ENCODE peak calls at places on chromosomes 7 and 10, in seven cellular contexts. O is mesothelial cell of epicardium; B is RPMI7951; H is stimulated activated CD4-positive, alpha-beta T cell treated with anti-CD3 and anti-CD28 coated beads, Interleukin-4, amount 100 ng/mL, for 24 hours; U is activated CD4-positive, alpha-beta T cell treated with anti-CD3 and anti-CD28 coated beads for 24 hours; M is CD8-positive, alpha-beta T cell; Q is tibial artery. X is an unnamed sample.

GRCh38 chr7:36129048-36129534 is 24.0 kb upstream of the EEPD1 start:
- DNase-seq in Q (peak), O (no peak), M (no peak), U (no peak), H (no peak), B (peak), X (no peak)

GRCh38 chr7:13990319-13990983 is 985 bp upstream of the ETV1 start:
- DNase-seq in O (no peak), U (no peak), H (peak), B (peak), M (no peak), Q (peak), X (no peak)

GRCh38 chr10:79259834-79260233 is 87.4 kb upstream of the PPIF start:
- DNase-seq in U (no peak), B (no peak), H (no peak), O (no peak), Q (no peak), M (no peak), X (no peak)

GRCh38 chr7:127578711-127579275 is 6.6 kb downstream of the GCC1 start:
- DNase-seq in U (no peak), H (no peak), B (peak), O (no peak), Q (no peak), M (no peak), X (no peak)

GRCh38 chr7:66720571-66720970 is 20.0 kb upstream of the RABGEF1 start:
- DNase-seq in U (no peak), B (no peak), M (no peak), O (no peak), H (no peak), Q (no peak), X (no peak)

GRCh38 chr10:68550747-68551411 is 9.3 kb upstream of the TET1 start:
- DNase-seq in O (no peak), Q (peak), H (peak), U (no peak), B (peak), M (no peak), X (peak)

GRCh38 chr7:24889611-24890010 is 90.4 kb downstream of the OSBPL3 start:
- DNase-seq in B (no peak), U (no peak), H (no peak), O (no peak), Q (no peak), M (no peak), X (no peak)

GRCh38 chr7:99127636-99128035 is 16.3 kb downstream of the SMURF1 start:
- DNase-seq in H (no peak), M (no peak), B (peak), Q (no peak), U (no peak), O (no peak), X (no peak)

GRCh38 chr7:30647589-30647988 is 34.7 kb downstream of the CRHR2 start:
- DNase-seq in U (no peak), Q (no peak), H (no peak), O (no peak), B (no peak), M (no peak), X (no peak)

GRCh38 chr7:112571852-112572607 is 91.2 kb downstream of the LSMEM1 start:
- DNase-seq in O (no peak), U (no peak), Q (no peak), M (no peak), B (no peak), H (no peak), X (no peak)

GRCh38 chr10:124116771-124117510 is 23.5 kb upstream of the CHST15 start:
- DNase-seq in H (no peak), M (no peak), O (no peak), U (no peak), Q (no peak), B (no peak), X (no peak)

GRCh38 chr7:7920481-7920880 is 48.1 kb upstream of the GLCCI1 start:
- DNase-seq in U (no peak), Q (no peak), O (no peak), M (no peak), H (peak), B (no peak), X (no peak)

GRCh38 chr7:28165221-28165807 is 15.3 kb downstream of the JAZF1 start:
- DNase-seq in O (no peak), B (no peak), M (no peak), Q (no peak), H (no peak), U (no peak), X (no peak)

GRCh38 chr7:131522325-131522920 is 34.0 kb downstream of the PODXL start:
- DNase-seq in O (no peak), B (peak), H (no peak), Q (no peak), M (no peak), U (no peak), X (no peak)

GRCh38 chr10:2146079-2146478 is 408.8 kb upstream of the ADARB2 start:
- DNase-seq in O (no peak), M (no peak), Q (no peak), B (peak), H (no peak), U (no peak), X (no peak)

GRCh38 chr10:62058476-62058875 is 157.0 kb downstream of the ARID5B start:
- DNase-seq in Q (no peak), O (no peak), U (no peak), B (no peak), M (no peak), H (no peak), X (no peak)

GRCh38 chr7:45580053-45580872 is 6.1 kb downstream of the ADCY1 start:
- DNase-seq in H (no peak), B (no peak), O (no peak), U (no peak), Q (no peak), M (no peak), X (no peak)

GRCh38 chr10:86374664-86375063 is 8.1 kb upstream of the GRID1 start:
- DNase-seq in B (no peak), H (no peak), M (no peak), U (no peak), Q (no peak), O (no peak), X (no peak)

GRCh38 chr10:89494615-89495014 is 40.8 kb downstream of the SLC16A12 start:
- DNase-seq in U (no peak), O (no peak), Q (no peak), H (no peak), M (no peak), B (no peak), X (no peak)

GRCh38 chr10:33087142-33087541 is 129.1 kb upstream of the ITGB1 start:
- DNase-seq in H (no peak), M (no peak), B (no peak), O (no peak), U (no peak), Q (no peak), X (no peak)

GRCh38 chr10:94490789-94491039 is 54.9 kb upstream of the HELLS start:
- DNase-seq in U (no peak), H (no peak), Q (no peak), M (no peak), B (no peak), O (no peak), X (no peak)

GRCh38 chr10:61900829-61901783 is at the start of gene ARID5B:
- DNase-seq in B (peak), O (no peak), U (peak), M (no peak), Q (peak), H (peak), X (no peak)

GRCh38 chr7:29289156-29290021 is 94.8 kb downstream of the CHN2 start:
- DNase-seq in M (no peak), B (peak), Q (peak), U (no peak), O (no peak), H (no peak), X (no peak)

GRCh38 chr10:660980-661890 is 28.2 kb downstream of the DIP2C start:
- DNase-seq in O (no peak), Q (no peak), M (no peak), B (no peak), H (no peak), U (no peak), X (no peak)

GRCh38 chr10:26824015-26824690 is 36.6 kb downstream of the ABI1 start:
- DNase-seq in O (no peak), M (no peak), H (no peak), B (no peak), Q (no peak), U (no peak), X (no peak)

GRCh38 chr7:74507538-74508319 is 54.0 kb downstream of the GTF2IRD1 start:
- DNase-seq in Q (no peak), M (no peak), O (no peak), U (no peak), H (no peak), B (no peak), X (no peak)

GRCh38 chr10:69676301-69676700 is 46.3 kb downstream of the FAM241B start:
- DNase-seq in B (no peak), H (no peak), Q (no peak), U (no peak), O (no peak), M (no peak), X (no peak)

GRCh38 chr10:3668276-3668960 is 116.6 kb downstream of the KLF6 start:
- DNase-seq in Q (peak), M (peak), H (peak), B (no peak), O (no peak), U (no peak), X (peak)